ENCODE peak calls at places on chromosomes 5 and 9, in six cellular contexts. V, S, E, L, P and K are unnamed samples.

GRCh38 chr5:150448353-150448752 is 1.2 kb downstream of the RPS14 start:
- DNase-seq in L (no peak), P (no peak), V (no peak), E (no peak), S (peak; percentile 28), K (no peak)

GRCh38 chr5:10999714-11000113 is 238.7 kb upstream of the DAP start:
- DNase-seq in P (no peak), L (no peak), S (no peak), E (no peak), V (no peak), K (no peak)

GRCh38 chr9:82124090-82124489 is 135.5 kb downstream of the SPATA31D1 start:
- DNase-seq in P (no peak), E (peak; percentile 63), S (peak; percentile 41), V (peak; percentile 58), L (peak; percentile 88), K (peak; percentile 55)

GRCh38 chr9:22240619-22241018 is 206.0 kb upstream of the DMRTA1 start:
- DNase-seq in L (peak; percentile 68), S (peak; percentile 74), E (peak; percentile 39), P (no peak), V (peak; percentile 49), K (peak; percentile 64)

GRCh38 chr5:14896091-14896490 is 24.5 kb upstream of the ANKH start:
- DNase-seq in L (no peak), S (no peak), V (no peak), P (no peak), E (no peak), K (no peak)

GRCh38 chr9:76459691-76460635 is 981 bp downstream of the GCNT1 start:
- DNase-seq in V (peak; percentile 61), E (peak; percentile 86), S (peak; percentile 73), P (peak; percentile 13), L (peak; percentile 62), K (peak; percentile 64)

GRCh38 chr9:68802525-68803015 is 97.5 kb downstream of the PIP5K1B start:
- DNase-seq in V (no peak), S (no peak), E (no peak), L (no peak), P (no peak), K (no peak)

GRCh38 chr5:77635617-77636422 is 2.7 kb downstream of the OTP start:
- DNase-seq in P (no peak), E (no peak), S (no peak), V (peak; percentile 50), L (no peak), K (no peak)

GRCh38 chr9:37209431-37210386 is 89.3 kb downstream of the ZCCHC7 start:
- DNase-seq in E (no peak), P (peak; percentile 9), L (no peak), V (peak; percentile 9), S (peak; percentile 36), K (no peak)

GRCh38 chr9:116546711-116547581 is 140.2 kb upstream of the TRIM32 start:
- DNase-seq in L (peak; percentile 25), S (peak; percentile 32), E (peak; percentile 77), P (peak; percentile 90), V (peak; percentile 50), K (peak; percentile 49)

GRCh38 chr5:111668713-111669112 is 88.3 kb downstream of the NREP start:
- DNase-seq in S (peak; percentile 66), E (no peak), P (no peak), V (peak; percentile 88), L (no peak), K (no peak)

GRCh38 chr9:33082538-33083326 is 6.3 kb upstream of the SMU1 start:
- DNase-seq in E (no peak), L (no peak), P (no peak), S (no peak), V (no peak), K (no peak)

GRCh38 chr5:39437469-39437868 is 12.7 kb upstream of the DAB2 start:
- DNase-seq in P (peak; percentile 90), S (no peak), L (no peak), E (no peak), V (peak; percentile 19), K (no peak)

GRCh38 chr9:122389799-122390481 is 19.1 kb downstream of the PTGS1 start:
- DNase-seq in E (no peak), S (no peak), P (no peak), L (peak; percentile 36), V (peak; percentile 60), K (no peak)

GRCh38 chr5:151886741-151887261 is 37.9 kb downstream of the GLRA1 start:
- DNase-seq in L (no peak), E (no peak), V (no peak), P (no peak), S (no peak), K (no peak)

GRCh38 chr5:11146171-11146570 is 385.1 kb upstream of the DAP start:
- DNase-seq in V (no peak), E (no peak), S (no peak), P (no peak), L (peak; percentile 51), K (no peak)

GRCh38 chr9:38311382-38312270 is 80.9 kb upstream of the ALDH1B1 start:
- DNase-seq in V (no peak), L (peak; percentile 7), E (no peak), S (no peak), P (peak; percentile 43), K (peak; percentile 9)

GRCh38 chr5:7330141-7330712 is 65.7 kb upstream of the ADCY2 start:
- DNase-seq in S (no peak), P (no peak), L (peak; percentile 67), E (no peak), V (no peak), K (no peak)

GRCh38 chr9:69671904-69672827 is at the start of gene APBA1:
- DNase-seq in V (peak; percentile 36), S (peak; percentile 61), P (no peak), E (peak; percentile 90), L (peak; percentile 46), K (peak; percentile 60)

GRCh38 chr5:42759456-42759855 is 2.8 kb downstream of the CCDC152 start:
- DNase-seq in V (no peak), P (no peak), S (no peak), E (no peak), L (no peak), K (peak; percentile 38)

GRCh38 chr5:167624053-167624452 is 667.4 kb upstream of the WWC1 start:
- DNase-seq in P (no peak), E (no peak), S (no peak), L (no peak), V (no peak), K (no peak)

GRCh38 chr9:36194326-36195000 is 3.7 kb downstream of the CLTA start:
- DNase-seq in E (peak; percentile 19), S (peak; percentile 26), V (peak; percentile 54), P (no peak), L (no peak), K (no peak)
- H3K4me3 ChIP-seq in E (peak overlapping the region; percentile 52), S (no peak overlapping the region), V (no peak overlapping the region), P (no peak overlapping the region), L (no peak overlapping the region), K (peak overlapping the region; percentile 15)

DNA sequence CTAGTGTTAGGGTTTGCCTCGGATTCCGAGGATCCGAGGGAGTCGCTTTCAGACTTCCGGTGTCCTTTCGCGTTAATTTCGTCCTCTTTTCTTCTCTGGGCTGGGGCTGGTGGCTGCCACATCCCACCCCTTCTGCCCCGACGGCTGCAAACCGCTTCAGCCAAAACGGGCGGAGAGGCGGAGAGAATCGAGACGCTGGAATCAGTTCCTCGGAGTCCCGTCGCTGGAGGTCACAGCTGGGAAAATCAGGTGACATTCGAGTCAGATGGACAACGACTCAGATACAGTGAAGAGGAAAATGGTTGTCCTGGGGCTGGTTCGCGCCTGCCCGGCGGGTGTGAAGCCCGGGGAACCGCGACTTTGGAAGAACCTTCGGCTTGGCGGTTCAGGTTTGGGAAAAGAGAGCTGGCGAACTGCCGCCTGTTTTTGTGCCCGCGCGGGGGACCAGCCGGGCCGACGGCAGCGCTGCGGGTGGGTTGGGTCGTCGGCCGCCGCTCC is 8.9 kb upstream of the NKX2-5 start:
- DNase-seq in V (no peak), P (no peak), S (peak; percentile 51), E (no peak), L (no peak), K (no peak)
- H3K4me3 ChIP-seq in V (no peak overlapping the region), P (no peak overlapping the region), S (no peak overlapping the region), E (no peak overlapping the region), L (no peak overlapping the region), K (no peak overlapping the region)

GRCh38 chr5:138833095-138833494 is 42.0 kb downstream of the LRRTM2 start:
- DNase-seq in P (no peak), E (no peak), L (no peak), S (no peak), V (no peak), K (no peak)

GRCh38 chr5:138831703-138832102 is 43.4 kb downstream of the LRRTM2 start:
- DNase-seq in S (no peak), E (peak; percentile 44), V (no peak), L (peak; percentile 74), P (no peak), K (no peak)

GRCh38 chr5:138832218-138832617 is 42.9 kb downstream of the LRRTM2 start:
- DNase-seq in E (no peak), P (no peak), L (peak; percentile 55), V (no peak), S (peak; percentile 40), K (no peak)

GRCh38 chr5:138837160-138837559 is 38.0 kb downstream of the LRRTM2 start:
- DNase-seq in V (no peak), L (no peak), P (no peak), E (no peak), S (no peak), K (no peak)

DNA sequence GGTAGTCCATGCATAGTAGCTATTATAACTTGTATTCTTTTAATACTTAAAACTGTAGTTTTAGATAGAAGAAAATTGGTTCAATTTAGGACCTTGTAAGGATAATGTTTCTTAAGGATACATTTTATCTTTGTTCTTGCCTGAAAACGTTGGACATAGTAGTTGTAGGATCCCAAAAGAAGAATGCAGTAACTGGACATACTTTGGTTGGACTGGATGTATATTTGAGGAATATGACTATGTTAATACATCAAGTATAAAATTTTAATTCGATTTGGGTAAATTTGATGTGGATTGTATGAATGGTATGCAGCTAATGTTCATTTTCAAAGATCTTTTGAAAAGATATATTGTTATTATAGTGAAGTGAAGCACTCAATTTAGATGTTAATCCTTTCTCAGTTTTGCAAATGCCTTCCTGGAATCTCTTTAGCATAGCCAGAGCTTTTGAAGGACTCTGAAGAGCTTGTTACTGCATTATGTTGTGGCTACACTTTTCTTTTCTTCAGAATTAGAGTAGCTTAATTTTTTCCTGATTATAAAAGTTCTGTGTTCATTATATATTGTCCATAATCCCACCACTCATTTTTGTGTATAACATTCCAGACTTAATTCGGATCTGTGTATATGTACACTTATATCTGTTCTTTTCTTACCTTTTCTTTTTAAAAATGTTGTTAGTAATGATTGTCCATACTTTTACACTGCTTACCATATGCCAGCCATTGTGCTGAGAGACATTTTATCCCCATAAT is 41.2 kb downstream of the LRRTM2 start:
- DNase-seq in E (no peak), P (no peak), V (no peak), S (no peak), L (no peak), K (no peak)
- H3K4me3 ChIP-seq in E (no peak overlapping the region), P (no peak overlapping the region), V (no peak overlapping the region), S (no peak overlapping the region), L (no peak overlapping the region), K (no peak overlapping the region)

DNA sequence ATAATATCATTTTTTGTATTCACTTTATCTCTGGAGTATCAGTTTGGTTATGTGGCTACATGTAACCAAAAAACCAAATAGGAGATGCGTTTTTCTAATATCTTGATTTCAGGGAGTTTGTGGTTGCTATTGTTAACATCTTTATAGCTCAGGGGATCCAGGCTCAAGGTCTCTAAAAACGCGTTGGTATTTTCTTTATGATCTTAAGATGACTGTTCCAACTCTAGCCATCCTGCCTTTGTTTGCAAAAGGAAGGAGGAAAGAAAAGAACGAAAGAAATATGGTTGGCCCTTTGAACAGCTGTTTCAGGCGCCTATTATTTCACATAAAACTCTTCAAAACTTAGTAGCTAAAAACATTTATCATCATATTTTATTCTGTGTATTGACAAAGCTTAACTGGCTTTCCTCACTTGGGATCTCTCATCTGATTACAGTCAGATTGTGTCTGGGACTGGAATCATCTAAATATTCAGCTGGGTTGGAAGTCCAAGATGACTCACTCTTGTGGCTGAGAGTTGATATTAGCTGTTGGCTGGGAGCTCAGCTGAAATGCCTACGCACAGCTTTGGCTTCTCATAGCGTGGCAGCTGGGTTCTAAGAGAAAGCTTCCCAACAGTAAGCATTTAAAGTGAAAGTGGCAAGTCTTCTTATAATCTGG is 60.1 kb downstream of the FAM174A start:
- DNase-seq in L (peak; percentile 97), S (peak; percentile 94), V (peak; percentile 75), P (peak; percentile 53), E (peak; percentile 93), K (peak; percentile 94)
- H3K4me3 ChIP-seq in L (peak overlapping the region; percentile 41), S (no peak overlapping the region), V (no peak overlapping the region), P (no peak overlapping the region), E (peak overlapping the region; percentile 72), K (peak overlapping the region; percentile 31)